ENCODE peak calls at places on chromosome 7, in five cellular contexts. One of them, this sample, is unnamed.

GRCh38 chr7:57867884-57868701 is 418.1 kb downstream of the ZNF716 start:
- DNase-seq in retinal pigment epithelial cell: no peak
- DNase-seq in activated CD4-positive, alpha-beta T cell treated with anti-CD3 and anti-CD28 coated beads, Interleukin-2, amount 50 U/mL, for 24 hours: no peak
- DNase-seq in fibroblast of gingiva: no peak
- DNase-seq in AG08395: peak; percentile 0
- DNase-seq in this sample: no peak

GRCh38 chr7:122303971-122304603 is 463 bp downstream of the FEZF1 start:
- DNase-seq in retinal pigment epithelial cell: no peak
- DNase-seq in activated CD4-positive, alpha-beta T cell treated with anti-CD3 and anti-CD28 coated beads, Interleukin-2, amount 50 U/mL, for 24 hours: no peak
- DNase-seq in fibroblast of gingiva: no peak
- DNase-seq in AG08395: no peak
- DNase-seq in this sample: peak; percentile 89

GRCh38 chr7:140501941-140502340 is 22.6 kb upstream of the MKRN1 start:
- DNase-seq in retinal pigment epithelial cell: no peak
- DNase-seq in activated CD4-positive, alpha-beta T cell treated with anti-CD3 and anti-CD28 coated beads, Interleukin-2, amount 50 U/mL, for 24 hours: no peak
- DNase-seq in fibroblast of gingiva: no peak
- DNase-seq in AG08395: no peak
- DNase-seq in this sample: no peak

GRCh38 chr7:29547465-29547864 is 16.2 kb upstream of the PRR15 start:
- DNase-seq in retinal pigment epithelial cell: no peak
- DNase-seq in activated CD4-positive, alpha-beta T cell treated with anti-CD3 and anti-CD28 coated beads, Interleukin-2, amount 50 U/mL, for 24 hours: no peak
- DNase-seq in fibroblast of gingiva: no peak
- DNase-seq in AG08395: no peak
- DNase-seq in this sample: no peak

GRCh38 chr7:79281406-79281805 is 172.1 kb downstream of the MAGI2 start:
- DNase-seq in retinal pigment epithelial cell: no peak
- DNase-seq in activated CD4-positive, alpha-beta T cell treated with anti-CD3 and anti-CD28 coated beads, Interleukin-2, amount 50 U/mL, for 24 hours: no peak
- DNase-seq in fibroblast of gingiva: peak; percentile 17
- DNase-seq in AG08395: no peak
- DNase-seq in this sample: no peak

GRCh38 chr7:91168766-91169518 is 95.3 kb upstream of the FZD1 start:
- DNase-seq in retinal pigment epithelial cell: no peak
- DNase-seq in activated CD4-positive, alpha-beta T cell treated with anti-CD3 and anti-CD28 coated beads, Interleukin-2, amount 50 U/mL, for 24 hours: no peak
- DNase-seq in fibroblast of gingiva: no peak
- DNase-seq in AG08395: peak; percentile 21
- DNase-seq in this sample: peak; percentile 11

GRCh38 chr7:45918556-45918955 is 2.5 kb downstream of the IGFBP3 start:
- DNase-seq in retinal pigment epithelial cell: no peak
- DNase-seq in activated CD4-positive, alpha-beta T cell treated with anti-CD3 and anti-CD28 coated beads, Interleukin-2, amount 50 U/mL, for 24 hours: no peak
- DNase-seq in fibroblast of gingiva: no peak
- DNase-seq in AG08395: no peak
- DNase-seq in this sample: no peak

GRCh38 chr7:121505021-121505420 is 108.9 kb upstream of the FAM3C start:
- DNase-seq in retinal pigment epithelial cell: no peak
- DNase-seq in activated CD4-positive, alpha-beta T cell treated with anti-CD3 and anti-CD28 coated beads, Interleukin-2, amount 50 U/mL, for 24 hours: no peak
- DNase-seq in fibroblast of gingiva: peak; percentile 57
- DNase-seq in AG08395: peak; percentile 66
- DNase-seq in this sample: no peak

GRCh38 chr7:128827248-128827958 is 2.8 kb upstream of the FLNC start:
- DNase-seq in retinal pigment epithelial cell: no peak
- DNase-seq in activated CD4-positive, alpha-beta T cell treated with anti-CD3 and anti-CD28 coated beads, Interleukin-2, amount 50 U/mL, for 24 hours: no peak
- DNase-seq in fibroblast of gingiva: peak; percentile 98
- DNase-seq in AG08395: peak; percentile 85
- DNase-seq in this sample: peak; percentile 43

GRCh38 chr7:44727346-44728262 is 21.0 kb upstream of the ZMIZ2 start:
- DNase-seq in retinal pigment epithelial cell: no peak
- DNase-seq in activated CD4-positive, alpha-beta T cell treated with anti-CD3 and anti-CD28 coated beads, Interleukin-2, amount 50 U/mL, for 24 hours: no peak
- DNase-seq in fibroblast of gingiva: peak; percentile 66
- DNase-seq in AG08395: peak; percentile 61
- DNase-seq in this sample: no peak

GRCh38 chr7:30741289-30741688 is 10.6 kb upstream of the INMT start:
- DNase-seq in retinal pigment epithelial cell: no peak
- DNase-seq in activated CD4-positive, alpha-beta T cell treated with anti-CD3 and anti-CD28 coated beads, Interleukin-2, amount 50 U/mL, for 24 hours: no peak
- DNase-seq in fibroblast of gingiva: no peak
- DNase-seq in AG08395: no peak
- DNase-seq in this sample: no peak

GRCh38 chr7:32381024-32381601 is 109.1 kb downstream of the LSM5 start:
- DNase-seq in retinal pigment epithelial cell: no peak
- DNase-seq in activated CD4-positive, alpha-beta T cell treated with anti-CD3 and anti-CD28 coated beads, Interleukin-2, amount 50 U/mL, for 24 hours: no peak
- DNase-seq in fibroblast of gingiva: no peak
- DNase-seq in AG08395: no peak
- DNase-seq in this sample: no peak

GRCh38 chr7:108178393-108178792 is 48.2 kb upstream of the LAMB4 start:
- DNase-seq in retinal pigment epithelial cell: no peak
- DNase-seq in activated CD4-positive, alpha-beta T cell treated with anti-CD3 and anti-CD28 coated beads, Interleukin-2, amount 50 U/mL, for 24 hours: no peak
- DNase-seq in fibroblast of gingiva: no peak
- DNase-seq in AG08395: no peak
- DNase-seq in this sample: no peak

GRCh38 chr7:127041689-127042452 is 210.9 kb downstream of the GRM8 start:
- DNase-seq in retinal pigment epithelial cell: no peak
- DNase-seq in activated CD4-positive, alpha-beta T cell treated with anti-CD3 and anti-CD28 coated beads, Interleukin-2, amount 50 U/mL, for 24 hours: no peak
- DNase-seq in fibroblast of gingiva: no peak
- DNase-seq in AG08395: no peak
- DNase-seq in this sample: no peak

This sample was measured in neural progenitor cell.